ENCODE peak calls at places on chromosome 11, in ten cellular contexts. Z, W, H, J, L, Q, O, Y, E and P are unnamed samples. For H3K36me3 and H3K27me3, the result is how much of the 10 kb centered on the place peaks cover.

GRCh38 chr11:96337541-96338530 is 5.2 kb downstream of the MAML2 start:
- DNase-seq in Z (peak), W (no peak), H (peak), J (no peak), L (no peak), Q (no peak), O (no peak), Y (no peak), E (peak), P (no peak)

GRCh38 chr11:127454856-127455255 is 454.3 kb upstream of the KIRREL3 start:
- DNase-seq in Z (peak), W (no peak), H (no peak), J (no peak), L (no peak), Q (no peak), O (no peak), Y (no peak), E (no peak), P (no peak)

GRCh38 chr11:30254307-30255298 is 23.8 kb downstream of the FSHB start:
- DNase-seq in Z (peak), W (no peak), H (no peak), J (no peak), L (no peak), Q (no peak), O (no peak), Y (no peak), E (no peak), P (no peak)

GRCh38 chr11:43359432-43359818 is 705 bp downstream of the TTC17 start:
- DNase-seq in Z (peak), W (no peak), H (peak), J (peak), L (no peak), Q (peak), O (no peak), Y (no peak), E (no peak), P (peak)

GRCh38 chr11:108994887-108995286 is 330.0 kb downstream of the DDX10 start:
- DNase-seq in Z (no peak), W (no peak), H (no peak), J (no peak), L (no peak), Q (no peak), O (no peak), Y (no peak), E (no peak), P (no peak)

GRCh38 chr11:15901790-15902189 is 454.6 kb downstream of the SOX6 start:
- DNase-seq in Z (no peak), W (no peak), H (no peak), J (no peak), L (no peak), Q (no peak), O (peak), Y (no peak), E (no peak), P (no peak)

GRCh38 chr11:21625982-21626381 is 566.9 kb upstream of the ANO5 start:
- DNase-seq in Z (peak), W (no peak), H (no peak), J (peak), L (no peak), Q (no peak), O (no peak), Y (no peak), E (no peak), P (peak)

GRCh38 chr11:43952401-43953342 is 10.2 kb downstream of the C11orf96 start:
- DNase-seq in Z (peak), W (no peak), H (no peak), J (no peak), L (no peak), Q (no peak), O (no peak), Y (no peak), E (no peak), P (no peak)

GRCh38 chr11:2376751-2377451 is at the start of gene CD81:
- DNase-seq in Z (no peak), W (peak), H (peak), J (no peak), L (peak), Q (no peak), O (peak), Y (peak), E (no peak), P (peak)

GRCh38 chr11:74671520-74672196 is 59.6 kb downstream of the CHRDL2 start:
- DNase-seq in Z (peak), W (no peak), H (peak), J (no peak), L (no peak), Q (no peak), O (no peak), Y (no peak), E (no peak), P (peak)

GRCh38 chr11:57641426-57641825 is 8.3 kb downstream of the YPEL4 start:
- DNase-seq in Z (peak), W (no peak), H (peak), J (no peak), L (no peak), Q (no peak), O (no peak), Y (no peak), E (no peak), P (peak)

GRCh38 chr11:7520981-7521487 is 7.2 kb downstream of the PPFIBP2 start:
- DNase-seq in Z (no peak), W (no peak), H (no peak), J (no peak), L (no peak), Q (no peak), O (no peak), Y (no peak), E (no peak), P (no peak)

GRCh38 chr11:46159694-46160093 is 38.4 kb upstream of the PHF21A start:
- DNase-seq in Z (no peak), W (no peak), H (no peak), J (peak), L (no peak), Q (no peak), O (no peak), Y (no peak), E (no peak), P (no peak)

GRCh38 chr11:41978951-41979350 is 519.5 kb upstream of the LRRC4C start:
- DNase-seq in Z (peak), W (no peak), H (no peak), J (peak), L (no peak), Q (no peak), O (no peak), Y (no peak), E (no peak), P (no peak)

GRCh38 chr11:125995313-125995712 is 49.5 kb downstream of the VSIG10L2 start:
- DNase-seq in Z (peak), W (no peak), H (no peak), J (no peak), L (no peak), Q (no peak), O (no peak), Y (no peak), E (no peak), P (no peak)

DNA sequence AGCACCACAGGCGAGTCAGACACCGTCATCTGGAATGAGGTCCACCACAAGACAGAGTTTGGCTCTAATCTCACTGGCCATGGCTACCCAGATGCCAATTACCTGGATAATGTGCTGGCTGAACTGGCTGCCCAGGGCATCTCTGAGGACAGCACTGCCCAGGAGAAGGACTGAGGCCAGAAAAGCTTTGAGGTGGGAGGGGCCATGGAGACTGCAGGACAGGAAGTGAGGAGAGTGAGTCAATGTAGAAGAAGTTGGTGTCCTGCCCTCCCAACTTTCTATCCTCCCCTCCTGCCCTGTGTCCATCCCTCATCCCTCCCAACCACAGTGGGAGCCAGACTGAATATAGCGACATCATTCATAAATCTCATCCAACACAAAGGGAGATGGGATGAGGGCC is 8.0 kb downstream of the MPEG1 start:
- DNase-seq in Z (peak), W (no peak), H (peak), J (no peak), L (no peak), Q (no peak), O (no peak), Y (no peak), E (no peak), P (no peak)
- H3K36me3 ChIP-seq in Z (under half), W (under half), H (under half), J (under half), L (half or more), Q (half or more), O (under half), Y (under half), E (under half), P (under half)

GRCh38 chr11:13280777-13281176 is 3.2 kb downstream of the BMAL1 start:
- DNase-seq in Z (no peak), W (no peak), H (no peak), J (no peak), L (no peak), Q (no peak), O (no peak), Y (no peak), E (no peak), P (no peak)
- H3K27me3 ChIP-seq in Z (under half), W (under half), H (under half), J (under half), L (under half), Q (under half), O (under half), Y (under half), E (under half), P (under half)

GRCh38 chr11:113806403-113806802 is 26.8 kb downstream of the CLDN25 start:
- DNase-seq in Z (peak), W (no peak), H (peak), J (peak), L (no peak), Q (peak), O (no peak), Y (no peak), E (no peak), P (peak)
- H3K36me3 ChIP-seq in Z (under half), W (under half), H (under half), J (under half), L (half or more), Q (half or more), O (half or more), Y (under half), E (half or more), P (under half)

GRCh38 chr11:134414036-134414731 is 2.1 kb upstream of the B3GAT1 start:
- DNase-seq in Z (no peak), W (no peak), H (no peak), J (no peak), L (no peak), Q (no peak), O (no peak), Y (no peak), E (no peak), P (no peak)

GRCh38 chr11:134413334-134414035 is 1.4 kb upstream of the B3GAT1 start:
- DNase-seq in Z (no peak), W (no peak), H (no peak), J (no peak), L (no peak), Q (peak), O (no peak), Y (no peak), E (no peak), P (no peak)

GRCh38 chr11:134416726-134417125 is 4.7 kb upstream of the B3GAT1 start:
- DNase-seq in Z (no peak), W (no peak), H (no peak), J (no peak), L (no peak), Q (no peak), O (no peak), Y (no peak), E (no peak), P (no peak)

GRCh38 chr11:134412508-134413333 is 679 bp upstream of the B3GAT1 start:
- DNase-seq in Z (no peak), W (peak), H (no peak), J (no peak), L (no peak), Q (no peak), O (no peak), Y (peak), E (no peak), P (no peak)

DNA sequence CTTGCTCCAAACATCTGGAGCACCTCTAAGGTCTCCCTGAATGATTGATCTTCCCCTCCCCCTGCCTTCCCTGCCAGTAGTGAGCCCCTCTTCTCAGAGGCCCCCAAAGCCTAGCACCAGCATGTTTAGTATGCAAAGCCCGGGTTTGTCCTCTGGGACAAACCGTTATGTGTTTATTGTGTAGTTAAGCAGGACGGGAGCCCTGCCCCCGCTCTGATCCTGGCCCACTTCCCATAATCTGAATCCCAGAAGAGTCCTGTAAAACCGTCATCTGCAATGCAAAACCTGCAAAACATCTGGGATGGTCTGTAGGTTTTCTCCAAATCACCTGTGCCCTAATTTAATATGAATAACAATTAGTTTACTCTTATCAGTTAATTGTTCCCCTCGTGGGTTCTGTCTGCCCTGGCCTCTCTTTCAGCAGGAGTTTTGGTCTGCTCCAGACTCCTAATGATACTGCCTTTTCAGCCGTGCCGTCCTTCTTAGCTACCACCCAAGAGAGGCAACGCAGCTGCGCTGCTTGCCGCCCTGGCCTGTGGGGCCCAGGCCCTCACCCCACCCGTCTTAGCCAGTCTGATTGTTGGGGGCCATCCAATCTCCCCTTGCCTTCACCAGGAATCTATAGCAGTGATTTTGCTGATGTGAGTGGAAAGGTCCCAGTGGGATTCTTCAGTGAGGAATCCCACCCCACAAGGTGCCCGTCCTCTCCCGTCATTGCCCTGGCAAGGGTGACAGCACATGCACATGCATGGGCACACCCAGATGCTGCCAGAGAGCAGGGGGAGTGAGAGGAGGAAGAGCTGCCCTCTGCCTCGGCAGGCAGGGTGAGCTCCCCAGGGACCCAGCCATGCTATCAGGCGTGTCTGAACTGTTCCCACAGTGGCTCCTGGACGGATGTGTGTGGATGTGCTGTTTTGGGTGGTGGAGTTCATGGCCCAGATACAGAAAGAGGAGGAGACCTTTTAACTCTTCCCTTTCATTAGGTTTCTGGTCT is 3.0 kb upstream of the B3GAT1 start:
- DNase-seq in Z (no peak), W (no peak), H (no peak), J (no peak), L (no peak), Q (no peak), O (no peak), Y (no peak), E (no peak), P (no peak)
- H3K27me3 ChIP-seq in Z (under half), W (under half), H (under half), J (under half), L (half or more), Q (half or more), O (half or more), Y (under half), E (half or more), P (under half)

GRCh38 chr11:68166969-68167368 is 45.8 kb upstream of the CHKA start:
- DNase-seq in Z (no peak), W (no peak), H (no peak), J (no peak), L (no peak), Q (no peak), O (no peak), Y (no peak), E (no peak), P (no peak)
- H3K36me3 ChIP-seq in Z (under half), W (under half), H (under half), J (under half), L (half or more), Q (half or more), O (half or more), Y (under half), E (half or more), P (under half)

DNA sequence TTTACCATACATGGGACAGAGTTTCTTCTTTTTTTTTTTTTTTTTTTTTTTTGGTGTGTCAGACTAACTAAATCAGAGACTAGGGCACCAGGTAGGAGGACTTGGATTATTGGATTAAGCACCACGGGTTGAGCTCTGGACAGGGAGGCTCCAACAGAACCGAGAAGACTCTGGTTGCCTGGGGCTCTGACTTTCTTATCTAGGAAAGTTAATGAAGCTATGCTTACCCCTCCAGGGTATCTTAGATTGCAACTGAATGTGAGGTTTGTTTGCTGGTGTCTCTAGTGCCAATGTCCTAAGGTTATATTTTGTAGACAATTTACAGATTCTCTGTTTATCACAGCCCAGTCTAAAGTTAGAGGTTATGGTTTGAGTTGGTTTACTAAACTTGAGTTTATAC is 18.1 kb downstream of the ETS1 start:
- DNase-seq in Z (no peak), W (no peak), H (no peak), J (no peak), L (no peak), Q (no peak), O (no peak), Y (no peak), E (no peak), P (no peak)
- H3K27me3 ChIP-seq in Z (under half), W (under half), H (under half), J (under half), L (under half), Q (under half), O (under half), Y (under half), E (under half), P (under half)

DNA sequence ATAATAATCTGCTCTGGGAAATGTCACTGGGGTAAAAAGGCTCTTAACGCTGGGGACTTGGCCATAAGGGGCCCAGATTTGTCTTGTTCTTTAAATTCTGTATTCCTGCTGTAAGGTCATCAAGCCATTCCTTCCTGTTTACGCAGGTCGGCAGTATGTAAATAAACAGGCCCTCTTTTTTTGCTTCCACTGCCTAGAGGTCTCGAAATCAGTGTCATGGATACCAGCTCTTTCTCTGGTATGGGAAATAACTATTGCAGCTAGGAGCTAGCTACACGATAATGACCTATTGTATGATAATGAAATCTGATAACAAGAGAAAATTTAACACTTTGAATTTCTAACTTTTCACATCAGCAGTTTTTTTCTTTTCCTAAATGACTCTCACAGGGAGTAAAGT is 209.2 kb upstream of the NARS2 start:
- DNase-seq in Z (no peak), W (no peak), H (no peak), J (no peak), L (no peak), Q (no peak), O (no peak), Y (no peak), E (no peak), P (no peak)
- H3K36me3 ChIP-seq in Z (under half), W (under half), H (under half), J (under half), L (under half), Q (under half), O (under half), Y (under half), E (under half), P (under half)

GRCh38 chr11:130416906-130417305 is 11.5 kb downstream of the ADAMTS8 start:
- DNase-seq in Z (no peak), W (no peak), H (no peak), J (no peak), L (no peak), Q (no peak), O (no peak), Y (no peak), E (no peak), P (no peak)

GRCh38 chr11:130416537-130416896 is 11.9 kb downstream of the ADAMTS8 start:
- DNase-seq in Z (no peak), W (no peak), H (no peak), J (no peak), L (no peak), Q (no peak), O (no peak), Y (no peak), E (no peak), P (no peak)

GRCh38 chr11:130415719-130416536 is 12.5 kb downstream of the ADAMTS8 start:
- DNase-seq in Z (peak), W (no peak), H (peak), J (no peak), L (no peak), Q (no peak), O (no peak), Y (no peak), E (no peak), P (no peak)

GRCh38 chr11:130413383-130414106 is 14.9 kb downstream of the ADAMTS8 start:
- DNase-seq in Z (peak), W (no peak), H (peak), J (peak), L (no peak), Q (no peak), O (no peak), Y (no peak), E (no peak), P (no peak)

GRCh38 chr11:130414107-130415088 is 14.0 kb downstream of the ADAMTS8 start:
- DNase-seq in Z (peak), W (no peak), H (peak), J (peak), L (no peak), Q (no peak), O (no peak), Y (no peak), E (no peak), P (no peak)
- H3K27me3 ChIP-seq in Z (under half), W (under half), H (under half), J (under half), L (under half), Q (under half), O (under half), Y (under half), E (under half), P (under half)

GRCh38 chr11:4050137-4050536 is 44.5 kb upstream of the RRM1 start:
- DNase-seq in Z (no peak), W (no peak), H (no peak), J (no peak), L (no peak), Q (no peak), O (no peak), Y (no peak), E (no peak), P (no peak)

GRCh38 chr11:4044971-4045646 is 49.5 kb upstream of the RRM1 start:
- DNase-seq in Z (no peak), W (no peak), H (no peak), J (peak), L (no peak), Q (no peak), O (no peak), Y (no peak), E (no peak), P (peak)

GRCh38 chr11:4054643-4055042 is 40.0 kb upstream of the RRM1 start:
- DNase-seq in Z (no peak), W (no peak), H (no peak), J (no peak), L (no peak), Q (no peak), O (no peak), Y (no peak), E (no peak), P (peak)

GRCh38 chr11:4048340-4048739 is 46.3 kb upstream of the RRM1 start:
- DNase-seq in Z (peak), W (no peak), H (peak), J (no peak), L (no peak), Q (no peak), O (no peak), Y (no peak), E (no peak), P (no peak)

GRCh38 chr11:4049006-4049405 is 45.6 kb upstream of the RRM1 start:
- DNase-seq in Z (no peak), W (no peak), H (peak), J (no peak), L (no peak), Q (no peak), O (no peak), Y (no peak), E (no peak), P (no peak)
- H3K36me3 ChIP-seq in Z (under half), W (under half), H (under half), J (under half), L (under half), Q (under half), O (under half), Y (under half), E (under half), P (under half)